ENCODE peak calls at places on chromosome 3, in six cellular contexts. P, X, U, J, K and W are unnamed samples. For H3K9me3, the result is how much of the 10 kb centered on the place peaks cover.

GRCh38 chr3:3998140-3998977 is 199.1 kb downstream of the LRRN1 start:
- DNase-seq in K (no peak), P (no peak), U (no peak), J (peak), X (peak), W (peak)

GRCh38 chr3:23302276-23302675 is 99.1 kb downstream of the UBE2E2 start:
- DNase-seq in J (no peak), K (no peak), X (no peak), U (no peak), P (no peak), W (no peak)

GRCh38 chr3:25557641-25558040 is 107.1 kb downstream of the TOP2B start:
- DNase-seq in U (no peak), J (no peak), K (no peak), P (no peak), X (no peak), W (no peak)

GRCh38 chr3:80050826-80051601 is 283.2 kb upstream of the ROBO1 start:
- DNase-seq in K (no peak), J (no peak), X (no peak), U (no peak), P (no peak), W (no peak)

GRCh38 chr3:52228266-52228665 is 2.8 kb upstream of the TLR9 start:
- DNase-seq in U (no peak), K (no peak), P (no peak), J (no peak), X (no peak), W (no peak)

GRCh38 chr3:180690061-180690460 is 10.8 kb upstream of the CCDC39 start:
- DNase-seq in J (no peak), U (no peak), P (no peak), K (no peak), X (no peak), W (no peak)

GRCh38 chr3:171684226-171684625 is 126.1 kb downstream of the PLD1 start:
- DNase-seq in P (no peak), U (no peak), X (no peak), K (no peak), J (no peak), W (no peak)

GRCh38 chr3:194181612-194182011 is 45.7 kb downstream of the HES1 start:
- DNase-seq in K (no peak), U (no peak), X (no peak), J (no peak), P (no peak), W (no peak)

GRCh38 chr3:53948174-53948573 is 56.5 kb upstream of the SELENOK start:
- DNase-seq in K (no peak), X (no peak), J (no peak), U (no peak), P (no peak), W (no peak)

GRCh38 chr3:13174803-13175135 is 101.5 kb upstream of the IQSEC1 start:
- DNase-seq in P (no peak), J (no peak), U (no peak), K (no peak), X (no peak), W (no peak)

GRCh38 chr3:182389041-182389815 is 404.1 kb upstream of the ATP11B start:
- DNase-seq in K (no peak), P (no peak), J (no peak), U (no peak), X (no peak), W (no peak)

GRCh38 chr3:148737104-148737525 is 39.4 kb downstream of the AGTR1 start:
- DNase-seq in U (peak), X (peak), P (no peak), K (no peak), J (no peak), W (no peak)

GRCh38 chr3:152084441-152084840 is 184.3 kb upstream of the MBNL1 start:
- DNase-seq in P (no peak), X (no peak), U (no peak), K (no peak), J (no peak), W (no peak)

GRCh38 chr3:134308350-134308891 is 57.8 kb upstream of the RYK start:
- DNase-seq in J (peak), U (peak), K (peak), P (peak), X (peak), W (peak)

GRCh38 chr3:141796436-141797166 is 33.4 kb downstream of the GRK7 start:
- DNase-seq in J (no peak), U (no peak), K (no peak), P (peak), X (no peak), W (peak)

GRCh38 chr3:137761099-137761562 is 3.0 kb upstream of the SOX14 start:
- DNase-seq in K (no peak), X (no peak), P (no peak), J (no peak), U (no peak), W (no peak)

GRCh38 chr3:117688583-117688982 is 979.0 kb downstream of the TUSC7 start:
- DNase-seq in J (no peak), X (no peak), P (no peak), K (no peak), U (no peak), W (no peak)

GRCh38 chr3:72977060-72977459 is 19.6 kb upstream of the PPP4R2 start:
- DNase-seq in K (no peak), P (no peak), X (no peak), U (no peak), J (no peak), W (no peak)

GRCh38 chr3:176663819-176664218 is 533.5 kb downstream of the TBL1XR1 start:
- DNase-seq in K (no peak), J (peak), P (no peak), U (no peak), X (peak), W (no peak)

GRCh38 chr3:44974406-44974805 is 1.6 kb downstream of the ZDHHC3 start:
- DNase-seq in J (no peak), U (no peak), P (no peak), K (no peak), X (no peak), W (no peak)

GRCh38 chr3:118813472-118813871 is 221.2 kb downstream of the IGSF11 start:
- DNase-seq in P (no peak), J (no peak), U (no peak), X (no peak), K (no peak), W (no peak)

GRCh38 chr3:125045965-125046364 is 9.8 kb downstream of the HEG1 start:
- DNase-seq in K (no peak), X (no peak), J (peak), P (no peak), U (no peak), W (no peak)
- TF ChIP-seq CTCF in K (no peak), X (no peak), J (no peak), P (no peak), U (no peak), W (no peak)

DNA sequence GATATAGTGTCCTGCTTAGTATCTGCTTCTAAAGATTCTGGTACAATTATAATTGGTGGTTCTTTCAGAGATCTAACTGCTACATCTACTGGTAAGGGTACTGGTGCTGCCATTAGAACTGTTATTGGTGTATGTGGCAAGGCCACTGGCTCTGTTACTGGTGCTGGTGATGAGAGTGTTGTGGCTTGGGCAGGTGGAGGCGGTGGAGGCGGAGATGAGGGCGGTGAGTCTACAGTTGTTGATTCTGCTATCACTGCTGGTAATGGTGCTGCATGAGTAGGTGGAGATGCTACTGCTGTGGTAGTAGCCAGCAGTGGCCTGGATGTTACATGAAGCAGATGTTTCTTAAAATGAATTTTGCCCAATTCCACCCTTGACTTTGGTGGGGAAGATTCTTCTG is 40.1 kb downstream of the SETD2 start:
- DNase-seq in U (no peak), P (no peak), J (no peak), X (no peak), K (no peak), W (no peak)
- H3K9me3 ChIP-seq in U (under half), P (under half), J (under half), X (under half), K (under half), W (under half)

GRCh38 chr3:120436523-120437050 is 14.2 kb downstream of the FSTL1 start:
- DNase-seq in J (no peak), U (no peak), X (no peak), P (no peak), K (no peak), W (no peak)
- H3K27ac ChIP-seq in J (peak), U (no peak), X (peak), P (no peak), K (no peak), W (no peak)

DNA sequence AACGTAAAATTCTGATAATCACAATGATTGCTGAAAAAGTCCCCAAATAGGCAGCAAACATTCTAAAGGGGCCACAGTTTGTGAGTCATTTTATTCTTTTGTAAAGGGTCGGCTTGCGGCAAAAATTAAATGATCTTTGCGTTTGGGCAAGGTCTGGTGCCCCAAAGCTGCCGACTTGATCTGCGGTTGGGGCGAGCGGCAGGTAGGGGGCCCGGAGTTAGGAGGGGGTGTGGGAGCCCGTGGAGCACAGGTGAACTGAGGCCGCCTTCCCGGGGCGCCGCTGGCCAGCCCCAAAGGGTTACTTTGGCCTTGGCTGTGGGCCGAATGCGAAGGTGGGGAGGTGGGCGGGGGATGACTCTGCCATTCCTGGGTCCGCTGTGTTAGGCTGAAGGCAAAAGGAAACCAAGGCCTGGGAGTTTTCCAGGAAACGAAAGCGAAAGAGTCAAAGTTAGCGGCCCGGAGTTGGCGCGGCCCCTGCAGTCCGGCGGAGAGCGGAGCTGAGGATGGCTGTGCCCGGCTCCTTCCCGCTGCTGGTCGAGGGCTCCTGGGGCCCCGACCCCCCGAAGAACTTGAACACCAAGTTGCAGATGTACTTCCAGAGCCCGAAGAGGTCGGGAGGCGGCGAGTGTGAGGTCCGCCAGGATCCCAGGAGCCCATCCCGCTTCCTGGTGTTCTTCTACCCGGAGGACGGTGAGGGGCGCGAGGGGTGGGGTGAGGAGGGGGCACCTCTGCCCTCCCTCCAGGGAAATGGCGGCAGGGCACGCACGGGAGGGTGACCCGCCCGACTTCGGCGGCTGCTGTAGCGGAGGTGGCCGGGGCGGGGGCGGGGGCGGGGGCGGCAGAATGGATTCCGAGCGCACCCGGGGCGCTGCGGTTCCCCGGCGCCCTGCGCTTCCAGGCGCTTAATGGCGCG is at the start of gene PARP14:
- DNase-seq in X (peak), J (peak), P (peak), K (peak), U (peak), W (peak)
- TF ChIP-seq CTCF in X (no peak), J (no peak), P (no peak), K (no peak), U (no peak), W (no peak)